ENCODE peak calls at places on chromosome 1, in six cellular contexts. S, Y, P, A, I and T are unnamed samples.

GRCh38 chr1:121417289-121417955 is 232.6 kb downstream of the SRGAP2C start:
- DNase-seq in S (peak; percentile 11), Y (no peak), P (no peak), A (no peak), I (no peak), T (no peak)

GRCh38 chr1:2629627-2630497 is 3.0 kb downstream of the MMEL1 start:
- DNase-seq in S (no peak), Y (no peak), P (no peak), A (no peak), I (no peak), T (no peak)

GRCh38 chr1:2314803-2315710 is 76.3 kb downstream of the MORN1 start:
- DNase-seq in S (peak; percentile 52), Y (no peak), P (peak; percentile 57), A (peak; percentile 58), I (no peak), T (no peak)

GRCh38 chr1:85201340-85202091 is 700 bp upstream of the SYDE2 start:
- DNase-seq in S (peak; percentile 61), Y (no peak), P (peak; percentile 87), A (peak; percentile 76), I (peak; percentile 48), T (peak; percentile 18)

GRCh38 chr1:114167226-114167625 is 13.6 kb upstream of the SYT6 start:
- DNase-seq in S (no peak), Y (no peak), P (no peak), A (no peak), I (no peak), T (no peak)

GRCh38 chr1:150065184-150065871 is 2.2 kb upstream of the VPS45 start:
- DNase-seq in S (peak; percentile 62), Y (peak; percentile 39), P (no peak), A (no peak), I (peak; percentile 64), T (no peak)

GRCh38 chr1:1040004-1040991 is 20.4 kb downstream of the AGRN start:
- DNase-seq in S (peak; percentile 80), Y (no peak), P (peak; percentile 57), A (peak; percentile 71), I (peak; percentile 89), T (peak; percentile 49)

GRCh38 chr1:102772831-102773230 is 335.5 kb downstream of the COL11A1 start:
- DNase-seq in S (no peak), Y (no peak), P (no peak), A (no peak), I (no peak), T (no peak)

GRCh38 chr1:208258277-208258676 is 14.1 kb upstream of the PLXNA2 start:
- DNase-seq in S (no peak), Y (no peak), P (no peak), A (no peak), I (no peak), T (no peak)

GRCh38 chr1:147849097-147849873 is 53.3 kb upstream of the GJA8 start:
- DNase-seq in S (peak; percentile 75), Y (no peak), P (no peak), A (no peak), I (peak; percentile 12), T (no peak)

GRCh38 chr1:108590436-108590835 is 30.5 kb downstream of the EEIG2 start:
- DNase-seq in S (peak; percentile 88), Y (no peak), P (no peak), A (no peak), I (no peak), T (no peak)

GRCh38 chr1:117635805-117636204 is 30.0 kb downstream of the TENT5C start:
- DNase-seq in S (no peak), Y (no peak), P (no peak), A (no peak), I (no peak), T (no peak)

GRCh38 chr1:31598980-31599379 is 18.5 kb upstream of the HCRTR1 start:
- DNase-seq in S (no peak), Y (no peak), P (no peak), A (peak; percentile 10), I (no peak), T (no peak)

GRCh38 chr1:163069142-163069541 is at the start of gene RGS4:
- DNase-seq in S (peak; percentile 98), Y (peak; percentile 75), P (peak; percentile 15), A (no peak), I (peak; percentile 98), T (peak; percentile 87)

GRCh38 chr1:55140137-55140536 is 75.0 kb downstream of the USP24 start:
- DNase-seq in S (peak; percentile 7), Y (no peak), P (no peak), A (no peak), I (peak; percentile 8), T (no peak)

GRCh38 chr1:43172532-43172972 is 422 bp downstream of the CFAP57 start:
- DNase-seq in S (peak; percentile 92), Y (peak; percentile 9), P (peak; percentile 59), A (peak; percentile 86), I (peak; percentile 74), T (peak; percentile 67)

GRCh38 chr1:65792671-65793358 is at the start of gene PDE4B:
- DNase-seq in S (peak; percentile 16), Y (no peak), P (peak; percentile 41), A (no peak), I (no peak), T (no peak)

GRCh38 chr1:109370712-109371270 is 26.9 kb downstream of the SORT1 start:
- DNase-seq in S (peak; percentile 89), Y (peak; percentile 65), P (no peak), A (no peak), I (peak; percentile 89), T (peak; percentile 67)

GRCh38 chr1:223022641-223023473 is 120.2 kb downstream of the TLR5 start:
- DNase-seq in S (no peak), Y (no peak), P (no peak), A (no peak), I (no peak), T (no peak)

GRCh38 chr1:43232071-43232470 is 37.7 kb upstream of the TMEM125 start:
- DNase-seq in S (peak; percentile 82), Y (peak; percentile 28), P (no peak), A (no peak), I (peak; percentile 63), T (no peak)

DNA sequence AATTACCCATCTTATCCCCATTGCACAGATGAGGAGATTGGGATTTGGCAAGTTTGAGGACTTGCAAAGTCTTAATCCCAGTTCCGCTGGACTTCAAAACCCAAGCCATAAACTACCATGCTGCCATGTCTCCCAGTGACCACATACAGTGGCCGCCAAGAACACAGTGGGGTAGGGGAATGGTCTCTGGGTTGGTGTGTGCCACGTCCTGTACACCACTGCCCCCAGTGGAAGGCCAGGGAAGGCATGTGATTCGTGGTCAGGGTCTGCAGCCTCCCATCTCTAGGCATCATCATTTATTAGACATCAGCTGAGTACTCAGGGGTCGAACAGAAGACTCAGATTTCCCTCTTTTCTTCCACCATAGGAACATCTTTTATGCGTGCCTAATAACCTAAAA is 76.0 kb downstream of the MAN1C1 start:
- DNase-seq in S (no peak), Y (no peak), P (peak; percentile 21), A (no peak), I (no peak), T (no peak)
- TF ChIP-seq CTCF in S (peak; percentile 52), Y (peak; percentile 31), P (peak; percentile 58), A (no peak), I (peak; percentile 58), T (peak; percentile 26)

GRCh38 chr1:153312569-153313186 is at the start of gene PGLYRP3:
- DNase-seq in S (no peak), Y (no peak), P (no peak), A (no peak), I (no peak), T (no peak)

GRCh38 chr1:153309441-153309840 is 3.3 kb downstream of the PGLYRP3 start:
- DNase-seq in S (no peak), Y (no peak), P (no peak), A (no peak), I (no peak), T (no peak)

GRCh38 chr1:153313288-153313687 is 536 bp upstream of the PGLYRP3 start:
- DNase-seq in S (no peak), Y (no peak), P (no peak), A (no peak), I (no peak), T (no peak)

GRCh38 chr1:153308540-153308939 is 4.2 kb downstream of the PGLYRP3 start:
- DNase-seq in S (no peak), Y (no peak), P (no peak), A (no peak), I (no peak), T (no peak)

DNA sequence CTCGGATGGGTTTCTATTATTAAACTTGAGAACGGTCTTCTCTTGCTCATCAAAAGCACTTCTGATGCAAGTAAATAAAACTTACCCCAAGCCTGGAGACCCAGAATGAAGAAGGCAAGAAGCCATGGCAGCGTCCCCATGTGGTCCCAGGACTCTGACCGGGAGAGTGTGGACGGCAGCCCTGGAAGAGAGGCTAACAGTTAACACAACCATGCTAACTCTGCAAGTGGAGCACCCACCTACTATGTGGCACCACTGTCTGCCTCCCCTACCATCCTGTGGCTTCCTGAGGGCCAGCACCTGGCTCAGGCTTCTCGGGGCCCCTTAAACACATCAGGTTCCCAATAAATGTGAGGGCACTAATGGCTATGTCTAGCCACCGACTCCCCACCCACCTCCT is 2.2 kb downstream of the PGLYRP3 start:
- DNase-seq in S (no peak), Y (no peak), P (no peak), A (no peak), I (no peak), T (no peak)
- TF ChIP-seq CTCF in S (no peak), Y (no peak), P (no peak), A (no peak), I (no peak), T (no peak)

DNA sequence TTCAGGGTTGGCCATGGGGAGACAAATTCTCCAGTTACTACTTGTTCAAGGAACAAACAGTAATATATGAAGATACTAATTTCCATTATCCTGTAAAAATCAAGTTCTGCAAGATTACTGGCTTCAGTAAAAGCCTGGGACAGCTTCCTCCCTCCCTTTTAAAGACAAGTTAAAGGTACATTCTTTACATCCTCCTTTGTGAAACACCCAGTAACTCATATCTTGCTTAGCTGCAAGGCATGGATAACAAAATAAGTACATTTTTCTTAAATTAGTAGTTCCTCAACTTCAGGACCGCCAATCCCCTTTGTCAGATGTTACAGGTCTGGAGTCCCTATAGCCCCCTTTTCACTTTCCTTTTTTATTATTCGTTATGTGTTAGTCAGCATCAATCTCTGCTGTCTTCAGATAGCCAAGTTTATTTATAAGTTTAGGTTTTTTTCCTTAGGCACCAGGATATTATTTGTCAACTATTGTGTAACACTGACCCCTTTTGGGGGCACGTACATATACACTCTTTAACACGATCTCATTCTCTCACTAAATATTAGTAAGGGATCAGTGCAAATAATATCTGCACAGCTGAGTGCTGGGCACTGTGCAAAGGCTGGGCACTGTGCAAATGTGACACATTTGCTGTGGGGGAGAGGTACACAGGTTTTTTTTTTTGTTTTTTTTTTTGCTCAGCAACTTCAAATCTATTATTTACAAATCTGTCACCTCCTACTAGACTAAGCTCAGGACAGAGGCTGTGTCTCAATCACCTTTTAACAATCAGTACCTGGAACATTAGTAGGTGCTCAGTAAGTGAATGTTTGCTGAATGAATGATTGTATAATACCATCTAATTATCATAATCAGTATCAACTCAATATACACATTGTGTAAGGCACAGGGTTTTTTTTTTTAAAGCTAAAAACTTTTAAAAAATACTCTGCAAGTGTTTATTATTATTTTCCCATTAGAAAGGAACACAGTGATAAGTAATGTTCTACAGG is 9.6 kb downstream of the ERRFI1 start:
- DNase-seq in S (no peak), Y (no peak), P (no peak), A (no peak), I (no peak), T (no peak)
- TF ChIP-seq CTCF in S (no peak), Y (no peak), P (no peak), A (no peak), I (peak; percentile 27), T (no peak)

DNA sequence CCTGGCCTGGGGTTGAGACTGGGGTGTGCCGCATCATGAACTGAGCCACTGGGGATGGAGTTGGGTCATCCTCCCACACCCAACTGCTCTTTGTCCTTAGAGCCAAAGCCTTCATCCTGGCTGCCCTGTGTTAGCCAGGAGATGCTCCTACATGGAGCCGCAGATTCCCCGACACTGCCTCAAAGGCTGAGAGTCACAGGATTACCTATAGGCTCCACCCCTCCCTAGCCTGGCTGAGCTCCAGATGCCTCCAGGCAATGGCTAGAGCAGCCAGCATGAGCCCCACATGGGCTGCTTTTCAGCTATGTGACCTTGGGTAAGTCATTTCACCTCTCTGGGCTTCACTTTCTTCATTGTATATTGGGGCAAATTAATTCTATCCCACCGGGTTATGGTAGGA is 119.9 kb upstream of the POU3F1 start:
- DNase-seq in S (no peak), Y (no peak), P (no peak), A (no peak), I (no peak), T (no peak)
- TF ChIP-seq CTCF in S (no peak), Y (no peak), P (no peak), A (no peak), I (no peak), T (no peak)